ENCODE peak calls at places on chromosomes 12 and 14, in four cellular contexts. K, L, R and D are unnamed samples.

GRCh38 chr14:52241102-52241793 is 26.2 kb upstream of the PTGDR start:
- DNase-seq in K (no peak), L (no peak), R (peak; percentile 90), D (peak; percentile 73)

GRCh38 chr14:100201701-100202100 is 37.2 kb upstream of the YY1 start:
- DNase-seq in K (no peak), L (no peak), R (no peak), D (no peak)

GRCh38 chr14:74747237-74747636 is 15.9 kb upstream of the YLPM1 start:
- DNase-seq in K (no peak), L (no peak), R (no peak), D (no peak)

GRCh38 chr14:99749142-99749541 is 44.1 kb upstream of the EML1 start:
- DNase-seq in K (no peak), L (peak; percentile 32), R (no peak), D (no peak)

GRCh38 chr12:132109741-132110140 is 34.4 kb downstream of the DDX51 start:
- DNase-seq in K (no peak), L (no peak), R (no peak), D (no peak)

GRCh38 chr14:24258548-24259265 is 4.3 kb downstream of the TGM1 start:
- DNase-seq in K (no peak), L (no peak), R (no peak), D (no peak)

GRCh38 chr14:70873627-70874026 is 33.6 kb upstream of the PCNX1 start:
- DNase-seq in K (no peak), L (no peak), R (no peak), D (no peak)

GRCh38 chr12:64178122-64178521 is 44.0 kb downstream of the KICS2 start:
- DNase-seq in K (no peak), L (no peak), R (peak; percentile 89), D (peak; percentile 94)

GRCh38 chr14:74038015-74038859 is 19.1 kb downstream of the BBOF1 start:
- DNase-seq in K (peak; percentile 62), L (peak; percentile 52), R (peak; percentile 76), D (peak; percentile 32)

GRCh38 chr12:18683603-18684002 is 54.2 kb downstream of the PLCZ1 start:
- DNase-seq in K (no peak), L (no peak), R (peak; percentile 5), D (peak; percentile 23)

GRCh38 chr12:102462386-102462785 is 18.0 kb downstream of the IGF1 start:
- DNase-seq in K (no peak), L (no peak), R (no peak), D (peak; percentile 31)

GRCh38 chr14:96554315-96554910 is 52.2 kb downstream of the PAPOLA start:
- DNase-seq in K (no peak), L (no peak), R (no peak), D (no peak)

GRCh38 chr12:68557011-68557715 is 53.5 kb upstream of the RAP1B start:
- DNase-seq in K (no peak), L (peak; percentile 10), R (peak; percentile 73), D (peak; percentile 93)

GRCh38 chr14:72788972-72789728 is 104.8 kb downstream of the DPF3 start:
- DNase-seq in K (no peak), L (no peak), R (no peak), D (no peak)

DNA sequence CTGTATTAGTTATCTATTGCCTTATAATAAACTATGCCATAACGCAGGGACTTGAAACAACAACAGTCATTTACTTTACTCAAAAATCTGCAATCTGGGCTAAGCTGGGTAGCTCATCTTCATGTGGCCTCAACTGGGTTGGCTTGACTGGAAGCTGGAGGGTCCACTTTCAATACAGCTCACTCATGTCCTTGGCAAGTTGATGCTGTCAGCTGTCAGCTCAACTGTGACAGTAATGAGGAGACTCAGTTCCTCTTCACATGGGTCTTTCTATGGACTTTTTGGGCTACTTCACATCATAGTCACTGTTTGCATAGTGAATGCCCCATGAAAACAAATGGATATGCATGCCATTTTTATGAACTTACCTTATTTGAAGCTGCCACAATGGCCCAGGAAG is 33.6 kb upstream of the STRAP start:
- DNase-seq in K (no peak), L (no peak), R (no peak), D (no peak)
- TF ChIP-seq CTCF in K (no peak), L (no peak), R (no peak), D (no peak)

GRCh38 chr12:1681493-1681807 is 9.4 kb upstream of the ADIPOR2 start:
- DNase-seq in K (no peak), L (no peak), R (no peak), D (no peak)
- H3K4me2 ChIP-seq in K (no peak overlapping the region), L (no peak overlapping the region), R (no peak overlapping the region), D (no peak overlapping the region)

GRCh38 chr14:90699016-90699415 is 117.2 kb downstream of the TTC7B start:
- DNase-seq in K (no peak), L (no peak), R (no peak), D (no peak)
- H3K4me1 ChIP-seq in K (no peaks in the 10 kb centered on the region), L (no peaks in the 10 kb centered on the region), R (peaks cover 4% of the 10 kb centered on the region), D (peaks cover 4% of the 10 kb centered on the region)

GRCh38 chr14:22610931-22611330 is 12.8 kb downstream of the ABHD4 start:
- DNase-seq in K (no peak), L (no peak), R (no peak), D (no peak)

GRCh38 chr14:22607291-22607690 is 9.2 kb downstream of the ABHD4 start:
- DNase-seq in K (no peak), L (no peak), R (no peak), D (no peak)

GRCh38 chr14:22614240-22614799 is 16.2 kb downstream of the ABHD4 start:
- DNase-seq in K (peak; percentile 81), L (peak; percentile 8), R (peak; percentile 87), D (peak; percentile 99)

GRCh38 chr14:22613736-22614239 is 15.7 kb downstream of the ABHD4 start:
- DNase-seq in K (no peak), L (no peak), R (no peak), D (no peak)

DNA sequence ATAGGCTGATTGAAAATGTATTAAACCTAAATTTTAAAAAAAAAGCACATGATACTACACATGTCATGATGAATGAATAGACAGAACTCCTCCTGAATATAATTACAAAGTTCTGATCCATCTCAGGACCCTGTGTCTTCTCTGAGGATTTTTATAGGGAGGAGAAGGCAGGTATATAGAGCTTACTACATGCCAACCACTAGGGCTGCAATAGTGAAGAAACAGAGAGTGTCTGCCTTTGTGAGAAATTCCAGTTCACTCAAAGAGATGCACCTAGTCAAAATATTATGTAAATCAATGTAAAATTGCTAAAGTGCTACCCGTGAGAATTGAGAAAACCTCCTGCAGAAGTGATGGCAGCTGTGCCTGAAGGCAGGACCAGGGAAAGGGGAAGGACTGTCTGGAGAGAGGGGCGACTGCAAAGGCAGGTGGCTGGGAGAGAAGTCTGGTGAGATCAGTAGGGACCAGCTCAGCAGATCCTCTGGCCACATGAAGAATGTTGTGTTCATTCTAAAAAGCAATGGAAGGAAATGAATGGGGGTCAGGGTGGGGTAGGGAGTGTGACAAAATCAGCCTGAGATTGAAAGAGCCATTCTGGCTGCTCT is 15.1 kb downstream of the ABHD4 start:
- DNase-seq in K (no peak), L (no peak), R (no peak), D (no peak)
- TF ChIP-seq CTCF in K (no peak), L (peak; percentile 9), R (peak; percentile 22), D (peak; percentile 31)

GRCh38 chr12:106722854-106723253 is 51.6 kb upstream of the RIC8B start:
- DNase-seq in K (no peak), L (peak; percentile 76), R (no peak), D (no peak)

GRCh38 chr12:106723416-106723815 is 51.1 kb upstream of the RIC8B start:
- DNase-seq in K (no peak), L (no peak), R (no peak), D (no peak)

GRCh38 chr12:106719879-106720278 is 54.6 kb upstream of the RIC8B start:
- DNase-seq in K (no peak), L (no peak), R (no peak), D (no peak)

GRCh38 chr12:106721931-106722330 is 52.6 kb upstream of the RIC8B start:
- DNase-seq in K (no peak), L (no peak), R (no peak), D (no peak)

GRCh38 chr12:106720696-106721095 is 53.8 kb upstream of the RIC8B start:
- DNase-seq in K (no peak), L (no peak), R (no peak), D (no peak)
- H3K4me2 ChIP-seq in K (no peak overlapping the region), L (no peak overlapping the region), R (no peak overlapping the region), D (no peak overlapping the region)

GRCh38 chr12:130562711-130563110 is 153.4 kb downstream of the RIMBP2 start:
- DNase-seq in K (no peak), L (no peak), R (no peak), D (no peak)
- H3K4me1 ChIP-seq in K (no peaks in the 10 kb centered on the region), L (no peaks in the 10 kb centered on the region), R (no peaks in the 10 kb centered on the region), D (no peaks in the 10 kb centered on the region)